ENCODE peak calls at places on chromosomes 1 and 21, in six cellular contexts. G is GM12878, R is lower leg skin, K is OCI-LY7, W is body of pancreas, M is neural crest cell. I is an unnamed sample.

GRCh38 chr1:168629466-168629865 is 53.1 kb downstream of the XCL1 start:
- DNase-seq in W (no peak), M (no peak), K (no peak), R (no peak), G (no peak), I (no peak)

GRCh38 chr1:40185951-40186864 is 25.0 kb downstream of the RLF start:
- DNase-seq in K (peak; percentile 55), G (peak; percentile 82), M (no peak), W (no peak), R (no peak), I (no peak)

GRCh38 chr1:33433509-33434362 is 2.8 kb upstream of the PHC2 start:
- DNase-seq in K (no peak), G (no peak), R (peak; percentile 82), W (peak; percentile 24), M (no peak), I (no peak)

GRCh38 chr1:68237040-68237439 is 4.7 kb upstream of the WLS start:
- DNase-seq in W (no peak), M (no peak), R (no peak), G (no peak), K (no peak), I (no peak)

GRCh38 chr1:153534933-153535663 is 693 bp downstream of the S100A6 start:
- DNase-seq in W (peak; percentile 47), K (no peak), M (no peak), G (no peak), R (peak; percentile 83), I (no peak)

GRCh38 chr1:71787699-71788098 is 494.6 kb downstream of the NEGR1 start:
- DNase-seq in M (no peak), W (no peak), G (no peak), K (no peak), R (no peak), I (no peak)

GRCh38 chr1:167592475-167592874 is 37.6 kb upstream of the RCSD1 start:
- DNase-seq in G (no peak), R (no peak), W (no peak), K (no peak), M (no peak), I (no peak)

GRCh38 chr1:97904528-97904927 is 16.3 kb downstream of the DPYD start:
- DNase-seq in K (no peak), W (no peak), R (no peak), G (no peak), M (no peak), I (no peak)

GRCh38 chr21:15301736-15302135 is 236.9 kb upstream of the NRIP1 start:
- DNase-seq in R (no peak), W (no peak), G (no peak), K (no peak), M (no peak), I (no peak)

GRCh38 chr1:72281637-72282270 is 585 bp downstream of the NEGR1 start:
- DNase-seq in R (no peak), G (no peak), M (no peak), W (no peak), K (no peak), I (no peak)

GRCh38 chr1:153387001-153387400 is 3.9 kb downstream of the S100A8 start:
- DNase-seq in W (no peak), K (no peak), M (no peak), R (no peak), G (no peak), I (no peak)

GRCh38 chr1:214524824-214525223 is 26.6 kb downstream of the PTPN14 start:
- DNase-seq in M (no peak), R (no peak), G (no peak), K (no peak), W (no peak), I (no peak)

GRCh38 chr1:29120955-29121485 is 2.7 kb downstream of the TMEM200B start:
- DNase-seq in W (peak; percentile 39), M (peak; percentile 64), K (peak; percentile 76), R (no peak), G (no peak), I (peak; percentile 79)

GRCh38 chr1:200174525-200174924 is 147.0 kb downstream of the NR5A2 start:
- DNase-seq in G (no peak), R (no peak), W (no peak), M (no peak), K (no peak), I (no peak)

GRCh38 chr21:17468698-17469097 is 44.1 kb upstream of the CXADR start:
- DNase-seq in M (no peak), W (no peak), K (no peak), G (no peak), R (no peak), I (no peak)

GRCh38 chr1:152168535-152168868 is 9.5 kb upstream of the RPTN start:
- DNase-seq in M (no peak), W (no peak), K (no peak), G (no peak), R (peak; percentile 40), I (no peak)

GRCh38 chr1:17313910-17314309 is 5.9 kb downstream of the PADI4 start:
- DNase-seq in R (no peak), K (no peak), W (no peak), M (no peak), G (no peak), I (no peak)

GRCh38 chr1:226863446-226863845 is 7.0 kb upstream of the PSEN2 start:
- DNase-seq in M (no peak), K (no peak), G (no peak), R (peak; percentile 45), W (no peak), I (no peak)

GRCh38 chr21:29372063-29372802 is 73.5 kb downstream of the BACH1 start:
- DNase-seq in W (peak; percentile 58), M (peak; percentile 57), R (peak; percentile 60), G (peak; percentile 59), K (peak; percentile 84), I (peak; percentile 50)

GRCh38 chr1:55654750-55655149 is 439.6 kb upstream of the USP24 start:
- DNase-seq in G (no peak), R (no peak), M (no peak), K (no peak), W (no peak), I (no peak)

GRCh38 chr1:84825161-84825560 is 67.8 kb downstream of the LPAR3 start:
- DNase-seq in R (no peak), M (no peak), W (no peak), K (no peak), G (no peak), I (no peak)

GRCh38 chr1:169115891-169116585 is 9.5 kb downstream of the ATP1B1 start:
- DNase-seq in W (peak; percentile 84), M (no peak), G (peak; percentile 66), R (peak; percentile 63), K (peak; percentile 28), I (no peak)

GRCh38 chr1:119554188-119554587 is 47.2 kb downstream of the HSD3B1 start:
- DNase-seq in K (no peak), G (no peak), R (no peak), M (no peak), W (peak; percentile 75), I (no peak)

GRCh38 chr1:168455764-168456163 is 88.0 kb downstream of the XCL2 start:
- DNase-seq in W (no peak), G (no peak), K (no peak), M (no peak), R (no peak), I (no peak)

GRCh38 chr1:94061513-94062443 is 59.2 kb downstream of the ABCA4 start:
- DNase-seq in K (peak; percentile 44), G (no peak), M (peak; percentile 55), R (peak; percentile 71), W (peak; percentile 85), I (peak; percentile 70)

GRCh38 chr1:227766653-227767277 is 31.5 kb downstream of the SNAP47 start:
- DNase-seq in G (no peak), R (no peak), M (no peak), W (no peak), K (no peak), I (no peak)

GRCh38 chr1:12172959-12173358 is 6.2 kb downstream of the TNFRSF1B start:
- DNase-seq in W (no peak), G (no peak), M (no peak), K (no peak), R (no peak), I (no peak)

GRCh38 chr1:204529371-204529895 is 13.2 kb downstream of the MDM4 start:
- DNase-seq in K (no peak), W (no peak), M (no peak), G (no peak), R (no peak), I (no peak)
- TF ChIP-seq CTCF in K (peak; percentile 54), W (no peak), M (peak; percentile 21), G (no peak), R (no peak), I (no peak)

DNA sequence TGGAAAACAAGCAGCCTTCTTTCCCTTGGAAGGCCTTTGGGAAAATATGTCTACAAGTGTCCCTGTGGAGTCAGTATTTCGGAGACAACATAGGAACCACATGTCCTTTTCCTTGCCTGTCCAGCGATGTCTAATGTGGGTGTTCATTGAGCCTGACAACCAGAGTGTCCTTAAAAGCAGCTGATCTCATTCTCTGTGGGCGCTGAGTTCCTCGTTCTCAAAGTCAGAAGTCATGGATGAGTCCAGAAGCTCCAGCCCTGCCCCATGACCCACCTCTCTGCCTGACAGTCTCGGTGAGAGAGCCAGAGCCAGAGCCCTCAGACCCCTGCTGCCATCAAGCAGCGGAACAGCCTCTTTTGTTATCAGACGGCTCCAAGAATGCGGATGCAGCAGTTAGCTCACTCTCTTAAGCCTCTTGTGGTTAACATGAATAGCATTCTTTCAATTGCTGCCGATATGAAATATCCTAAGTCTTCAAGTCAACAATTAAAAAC is 329.2 kb downstream of the TGFB2 start:
- DNase-seq in W (peak; percentile 6), K (no peak), R (no peak), G (no peak), M (peak; percentile 21), I (peak; percentile 15)
- TF ChIP-seq CTCF in W (no peak), K (no peak), R (no peak), G (no peak), M (peak; percentile 49), I (no peak)

DNA sequence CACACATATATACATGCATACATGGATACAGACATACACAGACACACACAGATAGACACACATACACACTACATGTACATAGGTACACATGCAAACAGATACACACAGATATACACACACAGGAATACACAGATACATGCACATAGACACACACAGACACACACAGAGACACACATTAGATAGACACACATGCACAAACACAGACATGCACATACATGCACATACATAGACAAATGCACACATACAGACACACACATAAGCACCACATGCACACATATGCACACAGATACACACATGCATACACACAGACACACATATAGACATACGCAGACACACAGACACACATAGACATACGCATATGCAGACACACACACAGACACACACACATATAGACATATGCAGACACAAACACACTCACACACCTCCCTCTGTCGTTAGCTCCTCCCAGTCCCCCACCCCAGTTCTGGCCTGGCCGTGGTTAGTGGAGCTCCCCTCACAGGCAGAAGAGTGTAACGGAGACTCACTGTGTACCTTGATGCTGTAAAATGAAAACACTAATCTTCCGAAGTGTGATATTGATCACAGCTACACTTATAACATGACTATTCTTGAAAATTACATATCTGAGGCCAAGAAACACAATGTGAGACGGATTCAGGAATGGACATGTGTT is 7.6 kb downstream of the UBASH3A start:
- DNase-seq in R (no peak), G (no peak), K (peak; percentile 21), W (no peak), M (no peak), I (no peak)
- TF ChIP-seq CTCF in R (no peak), G (peak; percentile 9), K (peak; percentile 62), W (no peak), M (no peak), I (no peak)

DNA sequence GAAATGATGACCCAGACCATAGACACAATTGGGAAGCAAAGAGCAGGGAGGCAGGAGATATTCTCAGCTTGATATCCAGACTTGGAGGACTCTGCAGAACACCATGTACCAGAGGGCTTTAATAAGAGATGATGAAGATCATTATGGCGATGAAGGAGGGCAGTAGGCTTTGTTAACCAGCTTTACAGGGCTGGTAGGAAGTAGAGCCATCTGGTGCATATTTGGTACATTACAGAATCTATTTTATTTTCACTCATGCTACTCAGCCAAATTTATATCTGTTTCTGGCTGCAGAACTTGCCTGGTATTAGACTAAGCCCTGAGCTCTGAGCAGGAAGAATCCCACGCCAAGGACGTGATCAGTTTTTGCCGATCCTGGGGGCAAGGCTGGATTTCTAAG is 61.8 kb upstream of the SYT6 start:
- DNase-seq in R (no peak), G (no peak), W (no peak), K (no peak), M (no peak), I (no peak)
- TF ChIP-seq CTCF in R (no peak), G (no peak), W (peak; percentile 14), K (no peak), M (no peak), I (no peak)